ENCODE peak calls at places on chromosomes 1 and 21, in eight cellular contexts. S, T, B, H, C, N, G and Q are unnamed samples.

GRCh38 chr21:46500224-46500861 is 41.7 kb downstream of the DIP2A start:
- DNase-seq in S (peak), T (no peak), B (no peak), H (no peak), C (peak), N (peak), G (no peak), Q (peak)

GRCh38 chr1:51570063-51570720 is 46.7 kb upstream of the OSBPL9 start:
- DNase-seq in S (no peak), T (no peak), B (no peak), H (no peak), C (no peak), N (no peak), G (no peak), Q (no peak)

GRCh38 chr21:16241500-16241963 is 511.8 kb downstream of the USP25 start:
- DNase-seq in S (peak), T (peak), B (no peak), H (no peak), C (no peak), N (no peak), G (no peak), Q (no peak)

GRCh38 chr1:223887724-223888428 is 42.1 kb upstream of the TP53BP2 start:
- DNase-seq in S (peak), T (no peak), B (peak), H (no peak), C (no peak), N (no peak), G (no peak), Q (peak)

GRCh38 chr1:60963167-60963909 is 119.0 kb upstream of the NFIA start:
- DNase-seq in S (no peak), T (no peak), B (no peak), H (no peak), C (no peak), N (no peak), G (no peak), Q (no peak)

GRCh38 chr1:117686907-117687306 is 81.1 kb downstream of the TENT5C start:
- DNase-seq in S (peak), T (no peak), B (no peak), H (no peak), C (peak), N (no peak), G (no peak), Q (peak)

GRCh38 chr1:18130356-18130755 is 22.8 kb downstream of the IGSF21 start:
- DNase-seq in S (no peak), T (no peak), B (no peak), H (no peak), C (no peak), N (no peak), G (no peak), Q (no peak)

GRCh38 chr1:6440198-6441126 is 15.9 kb downstream of the ESPN start:
- DNase-seq in S (peak), T (no peak), B (no peak), H (no peak), C (peak), N (peak), G (peak), Q (peak)

GRCh38 chr21:42922918-42923317 is 2.5 kb downstream of the ERVH48-1 start:
- DNase-seq in S (no peak), T (no peak), B (no peak), H (no peak), C (no peak), N (no peak), G (no peak), Q (no peak)

GRCh38 chr1:153527023-153527724 is 8.6 kb downstream of the S100A6 start:
- DNase-seq in S (no peak), T (no peak), B (no peak), H (no peak), C (no peak), N (no peak), G (no peak), Q (peak)

GRCh38 chr1:155320252-155320651 is 442 bp upstream of the RUSC1 start:
- DNase-seq in S (no peak), T (no peak), B (no peak), H (no peak), C (no peak), N (no peak), G (no peak), Q (no peak)

GRCh38 chr21:39034590-39035536 is 148.4 kb downstream of the PSMG1 start:
- DNase-seq in S (no peak), T (no peak), B (no peak), H (no peak), C (no peak), N (no peak), G (no peak), Q (no peak)

GRCh38 chr1:6526316-6526715 is 28.0 kb downstream of the NOL9 start:
- DNase-seq in S (no peak), T (no peak), B (no peak), H (no peak), C (no peak), N (no peak), G (no peak), Q (no peak)

GRCh38 chr1:100362821-100363466 is 10.6 kb downstream of the CDC14A start:
- DNase-seq in S (no peak), T (no peak), B (no peak), H (no peak), C (no peak), N (peak), G (peak), Q (no peak)

GRCh38 chr1:201171063-201172036 is 17.1 kb upstream of the TMEM9 start:
- DNase-seq in S (peak), T (no peak), B (peak), H (no peak), C (peak), N (peak), G (peak), Q (peak)

GRCh38 chr1:37691497-37692077 is 729 bp upstream of the CDCA8 start:
- DNase-seq in S (peak), T (no peak), B (peak), H (no peak), C (peak), N (peak), G (peak), Q (peak)

GRCh38 chr1:39081266-39082139 is 55.4 kb downstream of the NDUFS5 start:
- DNase-seq in S (no peak), T (no peak), B (no peak), H (no peak), C (no peak), N (peak), G (peak), Q (no peak)

GRCh38 chr1:175204285-175204684 is 11.7 kb upstream of the KIAA0040 start:
- DNase-seq in S (no peak), T (no peak), B (no peak), H (no peak), C (no peak), N (no peak), G (no peak), Q (no peak)

GRCh38 chr1:160420881-160421842 is 20.8 kb downstream of the VANGL2 start:
- DNase-seq in S (no peak), T (no peak), B (no peak), H (no peak), C (no peak), N (no peak), G (no peak), Q (no peak)

GRCh38 chr1:151062738-151063371 is 2.7 kb downstream of the MLLT11 start:
- DNase-seq in S (peak), T (no peak), B (no peak), H (no peak), C (no peak), N (peak), G (peak), Q (peak)

GRCh38 chr1:36224537-36225297 is 474 bp downstream of the THRAP3 start:
- DNase-seq in S (peak), T (peak), B (peak), H (no peak), C (peak), N (peak), G (peak), Q (peak)

GRCh38 chr1:53734650-53735211 is 4.2 kb downstream of the GLIS1 start:
- DNase-seq in S (no peak), T (no peak), B (no peak), H (no peak), C (no peak), N (no peak), G (no peak), Q (peak)

GRCh38 chr1:80050523-80050922 is 1044.0 kb upstream of the ADGRL4 start:
- DNase-seq in S (no peak), T (no peak), B (no peak), H (no peak), C (no peak), N (no peak), G (no peak), Q (no peak)

GRCh38 chr1:219498666-219499065 is 114.2 kb downstream of the ZC3H11B start:
- DNase-seq in S (no peak), T (no peak), B (no peak), H (no peak), C (no peak), N (no peak), G (no peak), Q (peak)
- TF ChIP-seq RAD21 in S (no peak), T (no peak), B (no peak), H (no peak), C (no peak), N (no peak), G (no peak), Q (no peak)

GRCh38 chr1:167105150-167105840 is 11.4 kb downstream of the STYXL2 start:
- DNase-seq in S (no peak), T (no peak), B (no peak), H (no peak), C (no peak), N (no peak), G (no peak), Q (no peak)
- TF ChIP-seq RAD21 in S (no peak), T (no peak), B (no peak), H (no peak), C (no peak), N (no peak), G (no peak), Q (no peak)

DNA sequence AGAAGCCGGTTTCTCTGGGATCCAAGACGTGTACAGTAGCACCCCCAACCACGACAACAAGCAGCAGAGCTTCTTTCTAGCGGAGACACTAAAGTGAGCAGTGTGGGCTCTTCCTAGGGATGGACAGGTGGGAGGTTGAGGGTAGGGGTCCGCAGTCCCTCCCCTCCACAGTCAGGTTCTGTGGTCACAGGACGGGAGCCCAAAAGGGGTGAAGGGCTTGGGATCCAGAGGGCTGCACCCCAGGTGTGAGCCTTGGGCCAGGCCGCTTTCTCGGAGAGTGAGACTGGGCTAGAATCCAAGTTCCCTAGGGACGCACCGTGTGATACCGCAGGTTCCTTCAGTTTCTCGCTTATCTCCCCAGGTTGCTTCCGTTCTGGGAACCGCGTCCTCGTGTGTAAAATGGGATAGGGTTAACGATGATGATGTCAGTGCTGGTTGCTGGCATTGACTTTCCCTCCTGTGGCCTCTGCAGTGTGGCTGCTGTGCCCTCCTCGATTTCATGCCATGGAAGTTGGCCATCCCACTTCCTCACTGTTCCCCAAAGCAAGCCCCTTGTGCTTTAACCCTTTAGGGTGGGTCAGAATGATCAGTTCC is 17.3 kb upstream of the SELENON start:
- DNase-seq in S (no peak), T (no peak), B (no peak), H (no peak), C (no peak), N (peak), G (no peak), Q (no peak)
- TF ChIP-seq RAD21 in S (no peak), T (no peak), B (no peak), H (no peak), C (no peak), N (no peak), G (no peak), Q (no peak)

GRCh38 chr1:69932760-69933159 is 272.6 kb downstream of the LRRC40 start:
- DNase-seq in S (no peak), T (no peak), B (no peak), H (no peak), C (no peak), N (no peak), G (no peak), Q (no peak)
- TF ChIP-seq RAD21 in S (no peak), T (no peak), B (no peak), H (no peak), C (no peak), N (no peak), G (no peak), Q (no peak)

GRCh38 chr1:94738371-94738770 is 81.8 kb upstream of the SLC44A3 start:
- DNase-seq in S (no peak), T (no peak), B (no peak), H (no peak), C (no peak), N (no peak), G (no peak), Q (peak)

GRCh38 chr1:94737124-94737998 is 82.8 kb upstream of the SLC44A3 start:
- DNase-seq in S (no peak), T (no peak), B (no peak), H (no peak), C (no peak), N (no peak), G (no peak), Q (peak)

GRCh38 chr1:94736073-94736472 is 84.1 kb upstream of the SLC44A3 start:
- DNase-seq in S (no peak), T (no peak), B (no peak), H (no peak), C (no peak), N (no peak), G (no peak), Q (no peak)

GRCh38 chr1:94734963-94735899 is 84.9 kb upstream of the SLC44A3 start:
- DNase-seq in S (no peak), T (peak), B (no peak), H (no peak), C (no peak), N (peak), G (no peak), Q (peak)

DNA sequence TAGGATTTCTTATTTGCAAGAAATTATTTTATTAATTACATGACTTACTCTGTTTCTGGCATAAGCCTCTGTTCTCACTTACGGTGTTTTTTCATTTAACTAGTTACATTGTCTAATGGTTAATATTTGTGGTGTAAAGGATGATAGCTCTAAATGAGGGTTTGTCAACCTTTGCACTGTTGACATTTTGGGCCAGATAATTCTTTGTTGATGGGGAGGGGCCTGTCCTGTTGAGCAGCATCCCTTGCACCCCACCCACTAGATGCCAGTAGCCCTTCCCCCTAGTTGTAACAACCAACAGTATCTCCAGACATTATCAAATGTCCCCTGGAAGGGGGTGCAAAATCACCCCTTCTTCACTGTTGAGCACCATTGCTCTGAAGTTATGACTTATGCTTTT is 83.6 kb upstream of the SLC44A3 start:
- DNase-seq in S (no peak), T (no peak), B (no peak), H (no peak), C (peak), N (no peak), G (no peak), Q (no peak)
- TF ChIP-seq RAD21 in S (no peak), T (no peak), B (no peak), H (no peak), C (no peak), N (no peak), G (no peak), Q (no peak)

GRCh38 chr1:121483234-121483633 is 298.5 kb downstream of the SRGAP2C start:
- DNase-seq in S (no peak), T (no peak), B (no peak), H (no peak), C (no peak), N (no peak), G (no peak), Q (no peak)

DNA sequence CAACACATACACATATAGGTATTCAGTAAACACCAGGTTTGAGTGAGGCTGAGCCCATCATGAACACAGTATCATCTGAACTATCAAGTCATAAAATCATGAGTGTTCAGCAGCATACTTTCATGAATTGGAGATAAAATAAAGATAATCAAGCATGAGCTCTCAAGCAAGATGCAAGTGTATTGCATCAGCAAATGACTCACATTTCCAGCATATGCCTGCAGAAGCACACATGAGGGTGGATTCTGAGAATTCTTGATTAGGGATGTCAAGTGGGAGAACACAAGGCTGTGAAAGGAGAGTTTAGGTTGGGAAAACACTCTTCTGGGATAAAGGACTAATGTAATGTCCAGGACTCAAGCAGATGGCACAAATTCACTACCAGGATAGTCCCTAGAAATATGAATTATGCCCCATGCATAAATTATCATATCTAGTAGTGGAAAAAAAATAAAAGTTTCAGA is 299.2 kb downstream of the SRGAP2C start:
- DNase-seq in S (peak), T (no peak), B (no peak), H (no peak), C (no peak), N (no peak), G (no peak), Q (peak)
- TF ChIP-seq RAD21 in S (no peak), T (no peak), B (no peak), H (no peak), C (no peak), N (peak), G (no peak), Q (no peak)

GRCh38 chr1:205793959-205794730 is 18.9 kb downstream of the SLC41A1 start:
- DNase-seq in S (no peak), T (no peak), B (no peak), H (no peak), C (no peak), N (no peak), G (no peak), Q (no peak)

GRCh38 chr1:205792946-205793673 is 17.8 kb upstream of the RAB29 start:
- DNase-seq in S (no peak), T (no peak), B (no peak), H (no peak), C (no peak), N (no peak), G (no peak), Q (no peak)

GRCh38 chr1:205792481-205792881 is 17.2 kb upstream of the RAB29 start:
- DNase-seq in S (no peak), T (no peak), B (no peak), H (no peak), C (no peak), N (no peak), G (no peak), Q (no peak)

GRCh38 chr1:205787287-205787916 is 12.1 kb upstream of the RAB29 start:
- DNase-seq in S (no peak), T (no peak), B (no peak), H (no peak), C (no peak), N (peak), G (no peak), Q (no peak)

DNA sequence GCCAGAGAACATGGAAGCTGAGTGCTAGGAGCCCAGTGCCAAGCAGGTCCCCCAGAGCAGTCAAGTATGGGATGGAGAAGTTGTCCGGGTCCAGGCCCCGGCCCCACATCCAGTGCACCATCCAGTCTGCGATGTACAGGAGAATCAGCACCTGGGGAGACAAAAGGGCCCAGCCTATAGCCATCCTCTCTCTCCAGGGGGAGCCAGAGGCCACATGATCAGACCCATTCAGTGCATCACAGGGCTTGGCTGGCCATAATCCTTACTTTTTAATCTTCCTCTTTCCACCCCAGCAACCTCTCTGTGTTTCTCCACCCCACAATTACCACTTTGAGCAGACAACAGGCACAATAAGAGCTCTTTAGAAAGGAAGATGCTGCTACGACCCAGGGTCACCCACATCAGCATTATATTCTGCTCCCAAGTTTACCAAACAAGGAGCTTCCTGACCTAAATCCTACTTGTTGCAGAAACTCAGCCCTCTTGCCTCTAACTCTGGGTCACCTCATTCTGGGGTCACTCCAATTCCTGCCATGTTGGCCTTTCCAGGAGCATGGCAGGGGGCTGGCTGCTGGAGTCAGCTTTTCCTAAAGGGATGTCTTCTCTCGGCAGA is 16.4 kb upstream of the RAB29 start:
- DNase-seq in S (peak), T (no peak), B (no peak), H (no peak), C (peak), N (peak), G (peak), Q (peak)
- TF ChIP-seq RAD21 in S (peak), T (peak), B (peak), H (peak), C (peak), N (peak), G (peak), Q (peak)

DNA sequence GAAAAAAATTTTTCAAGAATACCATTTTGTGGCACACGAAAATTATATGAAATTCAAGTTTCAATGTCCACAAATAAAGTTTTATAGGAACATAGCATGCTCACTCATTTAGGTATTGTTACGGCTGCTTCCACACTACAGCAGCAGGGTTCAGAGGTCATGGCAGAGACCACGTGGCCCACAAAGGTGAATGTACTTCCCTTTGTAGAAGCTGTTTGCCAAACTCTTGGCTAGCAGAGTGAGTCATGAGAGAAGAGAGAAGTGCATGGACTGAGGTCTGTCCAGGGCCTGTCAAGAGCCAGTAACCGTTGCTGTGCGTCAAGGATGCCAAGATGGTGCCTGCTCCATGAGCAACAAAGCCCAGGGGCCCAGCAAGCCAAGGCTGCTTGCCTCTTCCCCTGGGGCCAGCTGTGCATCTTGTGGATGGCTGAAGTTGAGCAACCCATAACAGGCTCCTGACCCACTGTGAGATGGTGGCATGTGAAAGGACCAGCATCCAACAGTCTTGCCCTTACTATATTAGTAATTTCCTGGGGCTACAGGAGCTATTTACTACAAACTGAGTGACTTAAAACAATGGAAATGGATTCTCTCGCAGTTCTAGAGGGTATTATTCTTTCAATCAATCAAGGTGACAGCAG is 64.8 kb upstream of the ATP5PO start:
- DNase-seq in S (no peak), T (no peak), B (no peak), H (no peak), C (peak), N (no peak), G (no peak), Q (no peak)
- TF ChIP-seq RAD21 in S (no peak), T (no peak), B (no peak), H (no peak), C (no peak), N (no peak), G (no peak), Q (no peak)